ENCODE peak calls at places on chromosomes 12 and 14, in five cellular contexts. B is activated CD4-positive, CD25-positive, alpha-beta regulatory T cell; I is choroid plexus epithelial cell; O is CD4-positive, CD25-positive, alpha-beta regulatory T cell; G is T47D. D is an unnamed sample.

GRCh38 chr14:104593710-104594121 is 10.9 kb downstream of the TMEM179 start:
- DNase-seq in B (no peak), G (no peak), O (no peak), I (no peak), D (no peak)

GRCh38 chr12:113070117-113070906 is 13.8 kb downstream of the DTX1 start:
- DNase-seq in O (no peak), I (no peak), G (no peak), B (no peak), D (no peak)

GRCh38 chr12:12720637-12721250 is 3.6 kb downstream of the CDKN1B start:
- DNase-seq in G (no peak), B (no peak), O (no peak), I (no peak), D (no peak)

GRCh38 chr12:54352891-54353874 is 11.1 kb downstream of the GPR84 start:
- DNase-seq in G (no peak), I (peak), B (no peak), O (no peak), D (no peak)

GRCh38 chr14:104333903-104334811 is 195.8 kb downstream of the KIF26A start:
- DNase-seq in G (no peak), B (no peak), O (no peak), I (no peak), D (no peak)

GRCh38 chr12:113365639-113366395 is 7.4 kb downstream of the PLBD2 start:
- DNase-seq in O (no peak), I (no peak), B (no peak), G (no peak), D (no peak)

GRCh38 chr14:76497550-76498484 is 121.9 kb downstream of the ESRRB start:
- DNase-seq in I (no peak), B (no peak), G (peak), O (no peak), D (no peak)

GRCh38 chr12:54649825-54650224 is 1.7 kb upstream of the DCD start:
- DNase-seq in G (no peak), O (no peak), I (no peak), B (no peak), D (no peak)

GRCh38 chr14:22319526-22320352 is 269.3 kb downstream of the DAD1 start:
- DNase-seq in O (no peak), G (peak), B (no peak), I (peak), D (no peak)

GRCh38 chr12:7075931-7076330 is 15.4 kb downstream of the C1S start:
- DNase-seq in O (no peak), B (no peak), I (peak), G (no peak), D (no peak)

GRCh38 chr12:115023279-115023678 is 339.3 kb upstream of the TBX3 start:
- DNase-seq in I (peak), B (no peak), G (no peak), O (no peak), D (no peak)

GRCh38 chr14:65348137-65348536 is 64.4 kb upstream of the FUT8 start:
- DNase-seq in B (no peak), G (no peak), O (no peak), I (no peak), D (no peak)

GRCh38 chr14:69685217-69685616 is 73.8 kb downstream of the SUSD6 start:
- DNase-seq in I (no peak), B (peak), G (no peak), O (no peak), D (no peak)

GRCh38 chr12:86838709-86839108 is 582.5 kb upstream of the MGAT4C start:
- DNase-seq in B (no peak), I (peak), G (peak), O (no peak), D (no peak)

GRCh38 chr14:97977711-97978261 is 1180.6 kb downstream of the VRK1 start:
- DNase-seq in O (peak), I (no peak), G (peak), B (peak), D (no peak)